ENCODE peak calls at places on chromosome 21, in six cellular contexts. C is H7, W is GOT3, H is hepatocyte, J is GF-D8, N is dermis microvascular lymphatic vessel endothelial cell. Q is an unnamed sample.
A peak's percentile ranks its signal among the peaks of the same experiment; 100 is the strongest.

GRCh38 chr21:44727321-44727720 is 15.9 kb upstream of the TSPEAR start:
- DNase-seq in C (no peak), W (no peak), H (no peak), J (no peak), N (no peak), Q (no peak)

GRCh38 chr21:21463456-21463855 is 465.2 kb downstream of the NCAM2 start:
- DNase-seq in C (no peak), W (no peak), H (peak; percentile 3), J (no peak), N (no peak), Q (no peak)

GRCh38 chr21:32590130-32590529 is 4.8 kb upstream of the TCP10L start:
- DNase-seq in C (no peak), W (no peak), H (no peak), J (no peak), N (no peak), Q (no peak)

GRCh38 chr21:31713973-31714740 is 17.8 kb downstream of the SCAF4 start:
- DNase-seq in C (no peak), W (no peak), H (no peak), J (no peak), N (no peak), Q (no peak)

GRCh38 chr21:45057886-45058285 is 16.5 kb upstream of the ADARB1 start:
- DNase-seq in C (no peak), W (no peak), H (no peak), J (no peak), N (no peak), Q (no peak)

GRCh38 chr21:46115441-46116188 is 17.7 kb downstream of the COL6A2 start:
- DNase-seq in C (no peak), W (no peak), H (no peak), J (no peak), N (no peak), Q (peak; percentile 18)

GRCh38 chr21:45306832-45307571 is 19.3 kb upstream of the POFUT2 start:
- DNase-seq in C (peak; percentile 67), W (no peak), H (no peak), J (no peak), N (no peak), Q (no peak)

GRCh38 chr21:46557469-46557868 is 47.4 kb downstream of the S100B start:
- DNase-seq in C (peak; percentile 64), W (no peak), H (no peak), J (no peak), N (no peak), Q (no peak)

GRCh38 chr21:33286600-33287456 is 20.7 kb downstream of the IL10RB start:
- DNase-seq in C (no peak), W (no peak), H (no peak), J (no peak), N (peak; percentile 48), Q (no peak)

Q was measured in 8988T.